ENCODE peak calls at places on chromosome 22, in nine cellular contexts. One of them, this sample, is unnamed.
A peak's percentile ranks its signal among the peaks of the same experiment; 100 is the strongest.

GRCh38 chr22:27203276-27203660 is 545.9 kb downstream of the MIAT start:
- DNase-seq in HepG2: no peak
- DNase-seq in sigmoid colon: no peak
- DNase-seq in GM12878: no peak
- DNase-seq in transverse colon: no peak
- DNase-seq in prostate gland: no peak
- DNase-seq in SK-N-SH: no peak
- DNase-seq in stomach: no peak
- DNase-seq in esophagus muscularis mucosa: no peak
- DNase-seq in this sample: no peak

GRCh38 chr22:42977574-42977973 is 37.4 kb downstream of the PACSIN2 start:
- DNase-seq in SK-N-SH: no peak
- DNase-seq in transverse colon: no peak
- DNase-seq in esophagus muscularis mucosa: no peak
- DNase-seq in GM12878: no peak
- DNase-seq in sigmoid colon: no peak
- DNase-seq in prostate gland: no peak
- DNase-seq in HepG2: no peak
- DNase-seq in stomach: no peak
- DNase-seq in this sample: no peak

GRCh38 chr22:44202261-44202789 is 21.6 kb downstream of the PARVG start:
- DNase-seq in sigmoid colon: peak; percentile 42
- DNase-seq in SK-N-SH: no peak
- DNase-seq in prostate gland: no peak
- DNase-seq in transverse colon: no peak
- DNase-seq in stomach: no peak
- DNase-seq in GM12878: no peak
- DNase-seq in HepG2: no peak
- DNase-seq in esophagus muscularis mucosa: no peak
- DNase-seq in this sample: no peak

GRCh38 chr22:25232301-25232700 is 12.9 kb downstream of the CRYBB2 start:
- DNase-seq in prostate gland: no peak
- DNase-seq in transverse colon: no peak
- DNase-seq in GM12878: no peak
- DNase-seq in SK-N-SH: no peak
- DNase-seq in HepG2: no peak
- DNase-seq in esophagus muscularis mucosa: no peak
- DNase-seq in stomach: no peak
- DNase-seq in sigmoid colon: no peak
- DNase-seq in this sample: no peak

GRCh38 chr22:40855104-40855959 is 1.1 kb downstream of the ST13 start:
- DNase-seq in SK-N-SH: no peak
- DNase-seq in sigmoid colon: no peak
- DNase-seq in prostate gland: peak; percentile 8
- DNase-seq in transverse colon: no peak
- DNase-seq in stomach: no peak
- DNase-seq in GM12878: no peak
- DNase-seq in HepG2: no peak
- DNase-seq in esophagus muscularis mucosa: no peak
- DNase-seq in this sample: no peak

GRCh38 chr22:28903719-28904118 is 20.3 kb downstream of the ZNRF3 start:
- DNase-seq in stomach: no peak
- DNase-seq in esophagus muscularis mucosa: no peak
- DNase-seq in SK-N-SH: no peak
- DNase-seq in HepG2: no peak
- DNase-seq in prostate gland: no peak
- DNase-seq in transverse colon: no peak
- DNase-seq in GM12878: no peak
- DNase-seq in sigmoid colon: peak; percentile 53
- DNase-seq in this sample: no peak

GRCh38 chr22:39622881-39623367 is 52.4 kb downstream of the CACNA1I start:
- DNase-seq in HepG2: peak; percentile 16
- DNase-seq in transverse colon: peak; percentile 71
- DNase-seq in GM12878: no peak
- DNase-seq in sigmoid colon: no peak
- DNase-seq in prostate gland: no peak
- DNase-seq in esophagus muscularis mucosa: no peak
- DNase-seq in SK-N-SH: peak; percentile 59
- DNase-seq in stomach: peak; percentile 69
- DNase-seq in this sample: no peak

GRCh38 chr22:29691636-29692326 is 28.0 kb upstream of the CABP7 start:
- DNase-seq in sigmoid colon: no peak
- DNase-seq in esophagus muscularis mucosa: no peak
- DNase-seq in GM12878: no peak
- DNase-seq in HepG2: no peak
- DNase-seq in SK-N-SH: no peak
- DNase-seq in stomach: no peak
- DNase-seq in prostate gland: no peak
- DNase-seq in transverse colon: no peak
- DNase-seq in this sample: no peak

GRCh38 chr22:27331526-27332281 is 469.9 kb downstream of the MN1 start:
- DNase-seq in GM12878: no peak
- DNase-seq in transverse colon: peak; percentile 38
- DNase-seq in prostate gland: no peak
- DNase-seq in SK-N-SH: peak; percentile 81
- DNase-seq in stomach: peak; percentile 34
- DNase-seq in HepG2: peak; percentile 6
- DNase-seq in sigmoid colon: peak; percentile 74
- DNase-seq in esophagus muscularis mucosa: peak; percentile 88
- DNase-seq in this sample: peak; percentile 52

GRCh38 chr22:41380993-41381328 is 781 bp upstream of the TEF start:
- DNase-seq in esophagus muscularis mucosa: peak; percentile 95
- DNase-seq in SK-N-SH: no peak
- DNase-seq in sigmoid colon: peak; percentile 96
- DNase-seq in stomach: peak; percentile 77
- DNase-seq in transverse colon: peak; percentile 74
- DNase-seq in HepG2: peak; percentile 83
- DNase-seq in GM12878: no peak
- DNase-seq in prostate gland: peak; percentile 68
- DNase-seq in this sample: peak; percentile 97

GRCh38 chr22:39349506-39349966 is 255 bp upstream of the SYNGR1 start:
- DNase-seq in GM12878: no peak
- DNase-seq in HepG2: no peak
- DNase-seq in transverse colon: peak; percentile 27
- DNase-seq in SK-N-SH: peak; percentile 95
- DNase-seq in stomach: peak; percentile 26
- DNase-seq in sigmoid colon: no peak
- DNase-seq in prostate gland: no peak
- DNase-seq in esophagus muscularis mucosa: no peak
- DNase-seq in this sample: no peak

GRCh38 chr22:45538284-45538683 is 35.6 kb downstream of the FBLN1 start:
- DNase-seq in transverse colon: no peak
- DNase-seq in SK-N-SH: no peak
- DNase-seq in HepG2: no peak
- DNase-seq in prostate gland: peak; percentile 60
- DNase-seq in esophagus muscularis mucosa: no peak
- DNase-seq in stomach: no peak
- DNase-seq in GM12878: no peak
- DNase-seq in sigmoid colon: no peak
- DNase-seq in this sample: no peak
- H3K4me3 ChIP-seq in transverse colon: no peak overlapping the region
- H3K4me3 ChIP-seq in SK-N-SH: no peak overlapping the region
- H3K4me3 ChIP-seq in HepG2: no peak overlapping the region
- H3K4me3 ChIP-seq in prostate gland: no peak overlapping the region
- H3K4me3 ChIP-seq in esophagus muscularis mucosa: peak overlapping the region; percentile 18
- H3K4me3 ChIP-seq in stomach: no peak overlapping the region
- H3K4me3 ChIP-seq in GM12878: no peak overlapping the region
- H3K4me3 ChIP-seq in sigmoid colon: peak overlapping the region; percentile 8
- H3K4me3 ChIP-seq in this sample: no peak overlapping the region

GRCh38 chr22:20899827-20900423 is 17.3 kb upstream of the CRKL start:
- DNase-seq in stomach: no peak
- DNase-seq in GM12878: no peak
- DNase-seq in SK-N-SH: no peak
- DNase-seq in esophagus muscularis mucosa: no peak
- DNase-seq in sigmoid colon: no peak
- DNase-seq in transverse colon: no peak
- DNase-seq in HepG2: no peak
- DNase-seq in prostate gland: no peak
- DNase-seq in this sample: no peak
- TF ChIP-seq POLR2AphosphoS5 in stomach: no peak
- TF ChIP-seq POLR2AphosphoS5 in GM12878: no peak
- TF ChIP-seq POLR2AphosphoS5 in SK-N-SH: no peak
- TF ChIP-seq POLR2AphosphoS5 in esophagus muscularis mucosa: no peak
- TF ChIP-seq POLR2AphosphoS5 in sigmoid colon: no peak
- TF ChIP-seq POLR2AphosphoS5 in transverse colon: no peak
- TF ChIP-seq POLR2AphosphoS5 in HepG2: no peak
- TF ChIP-seq POLR2AphosphoS5 in prostate gland: no peak
- TF ChIP-seq POLR2AphosphoS5 in this sample: no peak

GRCh38 chr22:38176170-38176741 is 5.4 kb downstream of the PLA2G6 start:
- DNase-seq in SK-N-SH: no peak
- DNase-seq in prostate gland: peak; percentile 73
- DNase-seq in esophagus muscularis mucosa: no peak
- DNase-seq in stomach: peak; percentile 79
- DNase-seq in transverse colon: peak; percentile 56
- DNase-seq in HepG2: no peak
- DNase-seq in sigmoid colon: peak; percentile 91
- DNase-seq in GM12878: peak; percentile 65
- DNase-seq in this sample: peak; percentile 95
- H3K4me1 ChIP-seq in SK-N-SH: peaks cover 17% of the 10 kb centered on the region
- H3K4me1 ChIP-seq in prostate gland: peaks cover 22% of the 10 kb centered on the region
- H3K4me1 ChIP-seq in esophagus muscularis mucosa: peaks cover 57% of the 10 kb centered on the region
- H3K4me1 ChIP-seq in stomach: peaks cover 87% of the 10 kb centered on the region
- H3K4me1 ChIP-seq in transverse colon: peaks cover 22% of the 10 kb centered on the region
- H3K4me1 ChIP-seq in HepG2: peaks cover 73% of the 10 kb centered on the region
- H3K4me1 ChIP-seq in sigmoid colon: peaks cover 29% of the 10 kb centered on the region
- H3K4me1 ChIP-seq in GM12878: peaks cover 52% of the 10 kb centered on the region
- H3K4me1 ChIP-seq in this sample: peaks cover 61% of the 10 kb centered on the region

GRCh38 chr22:31289335-31289734 is 3.0 kb downstream of the PIK3IP1 start:
- DNase-seq in GM12878: no peak
- DNase-seq in stomach: peak; percentile 47
- DNase-seq in prostate gland: no peak
- DNase-seq in transverse colon: peak; percentile 71
- DNase-seq in sigmoid colon: peak; percentile 67
- DNase-seq in esophagus muscularis mucosa: no peak
- DNase-seq in SK-N-SH: no peak
- DNase-seq in HepG2: no peak
- DNase-seq in this sample: peak; percentile 86
- H3K4me3 ChIP-seq in GM12878: peak overlapping the region; percentile 82
- H3K4me3 ChIP-seq in stomach: peak overlapping the region; percentile 70
- H3K4me3 ChIP-seq in prostate gland: no peak overlapping the region
- H3K4me3 ChIP-seq in transverse colon: peak overlapping the region; percentile 75
- H3K4me3 ChIP-seq in sigmoid colon: peak overlapping the region; percentile 87
- H3K4me3 ChIP-seq in esophagus muscularis mucosa: peak overlapping the region; percentile 87
- H3K4me3 ChIP-seq in SK-N-SH: no peak overlapping the region
- H3K4me3 ChIP-seq in HepG2: no peak overlapping the region
- H3K4me3 ChIP-seq in this sample: peak overlapping the region; percentile 81

DNA sequence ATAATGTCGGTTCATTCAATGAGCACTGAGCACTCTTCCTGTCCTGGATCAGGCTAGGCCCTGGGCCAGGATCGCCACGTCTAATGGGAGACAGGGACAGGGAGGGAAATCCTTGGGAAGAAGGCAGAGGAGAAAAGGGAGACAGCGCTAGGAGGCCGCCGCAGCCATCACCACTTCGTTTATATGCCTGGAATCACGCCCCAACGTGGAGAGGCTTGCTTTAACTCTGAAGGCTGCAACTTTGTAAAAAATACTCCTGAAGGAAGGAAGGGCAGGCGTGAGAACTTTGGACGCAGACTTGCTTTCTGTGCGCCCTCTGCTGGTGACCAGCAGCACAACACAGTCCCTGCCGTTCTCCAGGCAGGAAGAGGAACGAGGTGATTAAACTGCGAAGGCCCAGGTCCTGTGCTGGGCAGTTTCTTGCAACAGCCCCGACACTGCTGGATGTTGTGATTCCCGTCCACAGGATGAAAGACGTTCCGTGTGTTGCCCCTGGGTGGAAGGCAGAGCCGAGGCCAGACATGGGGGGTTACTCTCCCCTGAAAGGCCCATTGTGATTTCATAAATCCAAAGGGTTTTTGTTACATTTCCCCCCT is 22.1 kb downstream of the RIBC2 start:
- DNase-seq in transverse colon: peak; percentile 93
- DNase-seq in stomach: peak; percentile 92
- DNase-seq in HepG2: peak; percentile 75
- DNase-seq in SK-N-SH: peak; percentile 89
- DNase-seq in sigmoid colon: peak; percentile 95
- DNase-seq in prostate gland: peak; percentile 92
- DNase-seq in GM12878: peak; percentile 35
- DNase-seq in esophagus muscularis mucosa: peak; percentile 96
- DNase-seq in this sample: no peak
- TF ChIP-seq POLR2AphosphoS5 in transverse colon: no peak
- TF ChIP-seq POLR2AphosphoS5 in stomach: no peak
- TF ChIP-seq POLR2AphosphoS5 in HepG2: peak; percentile 30
- TF ChIP-seq POLR2AphosphoS5 in SK-N-SH: no peak
- TF ChIP-seq POLR2AphosphoS5 in sigmoid colon: no peak
- TF ChIP-seq POLR2AphosphoS5 in prostate gland: peak; percentile 92
- TF ChIP-seq POLR2AphosphoS5 in GM12878: no peak
- TF ChIP-seq POLR2AphosphoS5 in esophagus muscularis mucosa: peak; percentile 57
- TF ChIP-seq POLR2AphosphoS5 in this sample: peak; percentile 64

GRCh38 chr22:50298937-50299656 is 8.3 kb downstream of the PLXNB2 start:
- DNase-seq in stomach: peak; percentile 58
- DNase-seq in SK-N-SH: no peak
- DNase-seq in HepG2: no peak
- DNase-seq in transverse colon: no peak
- DNase-seq in GM12878: no peak
- DNase-seq in prostate gland: no peak
- DNase-seq in sigmoid colon: no peak
- DNase-seq in esophagus muscularis mucosa: no peak
- DNase-seq in this sample: no peak

GRCh38 chr22:50301581-50301991 is 5.9 kb downstream of the PLXNB2 start:
- DNase-seq in esophagus muscularis mucosa: no peak
- DNase-seq in SK-N-SH: peak; percentile 91
- DNase-seq in transverse colon: peak; percentile 45
- DNase-seq in sigmoid colon: no peak
- DNase-seq in stomach: peak; percentile 35
- DNase-seq in GM12878: no peak
- DNase-seq in HepG2: no peak
- DNase-seq in prostate gland: no peak
- DNase-seq in this sample: no peak

GRCh38 chr22:50302041-50302541 is 5.4 kb downstream of the PLXNB2 start:
- DNase-seq in GM12878: no peak
- DNase-seq in sigmoid colon: no peak
- DNase-seq in prostate gland: no peak
- DNase-seq in esophagus muscularis mucosa: no peak
- DNase-seq in SK-N-SH: no peak
- DNase-seq in HepG2: no peak
- DNase-seq in transverse colon: peak; percentile 65
- DNase-seq in stomach: peak; percentile 58
- DNase-seq in this sample: no peak

GRCh38 chr22:50299724-50300619 is 7.5 kb downstream of the PLXNB2 start:
- DNase-seq in GM12878: no peak
- DNase-seq in HepG2: no peak
- DNase-seq in sigmoid colon: no peak
- DNase-seq in esophagus muscularis mucosa: no peak
- DNase-seq in transverse colon: peak; percentile 88
- DNase-seq in prostate gland: no peak
- DNase-seq in stomach: peak; percentile 72
- DNase-seq in SK-N-SH: no peak
- DNase-seq in this sample: no peak

GRCh38 chr22:50300620-50301257 is 6.7 kb downstream of the PLXNB2 start:
- DNase-seq in stomach: peak; percentile 25
- DNase-seq in sigmoid colon: no peak
- DNase-seq in esophagus muscularis mucosa: no peak
- DNase-seq in HepG2: no peak
- DNase-seq in SK-N-SH: no peak
- DNase-seq in transverse colon: no peak
- DNase-seq in GM12878: no peak
- DNase-seq in prostate gland: no peak
- DNase-seq in this sample: no peak
- H3K4me1 ChIP-seq in stomach: peaks cover 100% of the 10 kb centered on the region
- H3K4me1 ChIP-seq in sigmoid colon: peaks cover 96% of the 10 kb centered on the region
- H3K4me1 ChIP-seq in esophagus muscularis mucosa: peaks cover 93% of the 10 kb centered on the region
- H3K4me1 ChIP-seq in HepG2: peaks cover 86% of the 10 kb centered on the region
- H3K4me1 ChIP-seq in SK-N-SH: peaks cover 52% of the 10 kb centered on the region
- H3K4me1 ChIP-seq in transverse colon: peaks cover 86% of the 10 kb centered on the region
- H3K4me1 ChIP-seq in GM12878: peaks cover 47% of the 10 kb centered on the region
- H3K4me1 ChIP-seq in prostate gland: peaks cover 75% of the 10 kb centered on the region
- H3K4me1 ChIP-seq in this sample: peaks cover 99% of the 10 kb centered on the region

This sample was measured in vagina.